ENCODE peak calls at places on chromosome 17, in four cellular contexts. One of them, this sample, is unnamed.

GRCh38 chr17:81396722-81397313 is 1.6 kb downstream of the BAHCC1 start:
- ATAC-seq in aorta: no peak
- ATAC-seq in psoas muscle: no peak
- ATAC-seq in CD4-positive, alpha-beta T cell: peak; percentile 35
- ATAC-seq in this sample: no peak

GRCh38 chr17:71580220-71580619 is 540.6 kb upstream of the SOX9 start:
- ATAC-seq in aorta: no peak
- ATAC-seq in psoas muscle: no peak
- ATAC-seq in CD4-positive, alpha-beta T cell: no peak
- ATAC-seq in this sample: no peak

GRCh38 chr17:61211233-61211632 is 188.4 kb upstream of the TBX2 start:
- ATAC-seq in aorta: no peak
- ATAC-seq in psoas muscle: no peak
- ATAC-seq in CD4-positive, alpha-beta T cell: no peak
- ATAC-seq in this sample: no peak

GRCh38 chr17:3659541-3660111 is 8.8 kb downstream of the TAX1BP3 start:
- ATAC-seq in aorta: peak; percentile 74
- ATAC-seq in psoas muscle: peak; percentile 84
- ATAC-seq in CD4-positive, alpha-beta T cell: no peak
- ATAC-seq in this sample: peak; percentile 78

GRCh38 chr17:38871247-38871991 is 1.6 kb downstream of the LASP1 start:
- ATAC-seq in aorta: no peak
- ATAC-seq in psoas muscle: peak; percentile 15
- ATAC-seq in CD4-positive, alpha-beta T cell: peak; percentile 40
- ATAC-seq in this sample: no peak

GRCh38 chr17:61338000-61338864 is 61.4 kb upstream of the TBX2 start:
- ATAC-seq in aorta: peak; percentile 30
- ATAC-seq in psoas muscle: no peak
- ATAC-seq in CD4-positive, alpha-beta T cell: no peak
- ATAC-seq in this sample: peak; percentile 42

GRCh38 chr17:58525239-58525638 is 10.8 kb upstream of the MTMR4 start:
- ATAC-seq in aorta: peak; percentile 75
- ATAC-seq in psoas muscle: peak; percentile 36
- ATAC-seq in CD4-positive, alpha-beta T cell: no peak
- ATAC-seq in this sample: peak; percentile 71

GRCh38 chr17:51734462-51734861 is 424.1 kb downstream of the CA10 start:
- ATAC-seq in aorta: peak; percentile 65
- ATAC-seq in psoas muscle: no peak
- ATAC-seq in CD4-positive, alpha-beta T cell: no peak
- ATAC-seq in this sample: no peak

GRCh38 chr17:82882715-82883446 is 43.1 kb upstream of the ZNF750 start:
- ATAC-seq in aorta: no peak
- ATAC-seq in psoas muscle: no peak
- ATAC-seq in CD4-positive, alpha-beta T cell: peak; percentile 89
- ATAC-seq in this sample: no peak

GRCh38 chr17:81967244-81967532 is 6.2 kb upstream of the NOTUM start:
- ATAC-seq in aorta: peak; percentile 9
- ATAC-seq in psoas muscle: no peak
- ATAC-seq in CD4-positive, alpha-beta T cell: no peak
- ATAC-seq in this sample: peak; percentile 11

GRCh38 chr17:39926588-39927100 is 757 bp downstream of the ORMDL3 start:
- ATAC-seq in aorta: peak; percentile 14
- ATAC-seq in psoas muscle: no peak
- ATAC-seq in CD4-positive, alpha-beta T cell: peak; percentile 68
- ATAC-seq in this sample: peak; percentile 2

GRCh38 chr17:19928299-19928698 is 49.3 kb downstream of the AKAP10 start:
- ATAC-seq in aorta: no peak
- ATAC-seq in psoas muscle: no peak
- ATAC-seq in CD4-positive, alpha-beta T cell: no peak
- ATAC-seq in this sample: no peak